ENCODE peak calls at places on chromosome X, in ten cellular contexts. J, T, E, D, R, C, K, O, S and X are unnamed samples.

GRCh38 chrX:108511721-108512120 is 72.1 kb downstream of the COL4A5 start:
- DNase-seq in J (no peak), T (peak; percentile 21), E (no peak), D (no peak), R (no peak), C (no peak), K (no peak), O (no peak), S (no peak), X (no peak)

GRCh38 chrX:100980608-100981497 is 11.3 kb downstream of the ARL13A start:
- DNase-seq in J (peak; percentile 31), T (peak; percentile 89), E (no peak), D (no peak), R (no peak), C (peak; percentile 80), K (peak; percentile 30), O (no peak), S (no peak), X (no peak)

GRCh38 chrX:9534686-9535085 is 69.8 kb downstream of the TBL1X start:
- DNase-seq in J (no peak), T (peak; percentile 62), E (peak; percentile 41), D (no peak), R (no peak), C (no peak), K (peak; percentile 73), O (no peak), S (peak; percentile 34), X (no peak)

GRCh38 chrX:109352121-109352556 is 129.7 kb downstream of the GUCY2F start:
- DNase-seq in J (no peak), T (no peak), E (no peak), D (no peak), R (no peak), C (no peak), K (peak; percentile 25), O (no peak), S (no peak), X (no peak)

GRCh38 chrX:6821730-6822129 is 286.8 kb upstream of the VCX3A start:
- DNase-seq in J (no peak), T (no peak), E (no peak), D (no peak), R (no peak), C (no peak), K (no peak), O (no peak), S (no peak), X (no peak)

GRCh38 chrX:49930046-49930445 is 7.7 kb downstream of the CLCN5 start:
- DNase-seq in J (no peak), T (peak; percentile 15), E (peak; percentile 40), D (no peak), R (no peak), C (peak; percentile 35), K (peak; percentile 67), O (no peak), S (no peak), X (no peak)

GRCh38 chrX:115423091-115423490 is 133.6 kb downstream of the LUZP4 start:
- DNase-seq in J (no peak), T (no peak), E (no peak), D (no peak), R (no peak), C (no peak), K (no peak), O (no peak), S (no peak), X (no peak)

GRCh38 chrX:106220177-106220576 is 52.1 kb downstream of the PWWP3B start:
- DNase-seq in J (no peak), T (no peak), E (no peak), D (no peak), R (no peak), C (no peak), K (no peak), O (no peak), S (no peak), X (no peak)

GRCh38 chrX:53930513-53931380 is 113.5 kb downstream of the PHF8 start:
- DNase-seq in J (no peak), T (peak; percentile 42), E (no peak), D (no peak), R (no peak), C (no peak), K (peak; percentile 42), O (no peak), S (no peak), X (no peak)

GRCh38 chrX:50333308-50333707 is 128.7 kb downstream of the CCNB3 start:
- DNase-seq in J (no peak), T (no peak), E (no peak), D (no peak), R (no peak), C (no peak), K (no peak), O (no peak), S (no peak), X (no peak)

GRCh38 chrX:72634321-72634720 is 61.7 kb upstream of the HDAC8 start:
- DNase-seq in J (no peak), T (no peak), E (no peak), D (no peak), R (no peak), C (peak; percentile 47), K (no peak), O (no peak), S (no peak), X (no peak)

GRCh38 chrX:97238632-97239031 is 354.9 kb downstream of the RPA4 start:
- DNase-seq in J (no peak), T (peak; percentile 58), E (no peak), D (no peak), R (no peak), C (peak; percentile 70), K (no peak), O (no peak), S (no peak), X (no peak)

GRCh38 chrX:134171661-134172587 is 65.1 kb upstream of the CCDC160 start:
- DNase-seq in J (peak; percentile 15), T (no peak), E (peak; percentile 1), D (peak; percentile 17), R (peak; percentile 22), C (peak; percentile 1), K (no peak), O (no peak), S (no peak), X (no peak)

GRCh38 chrX:119518371-119518770 is 46.8 kb downstream of the STEEP1 start:
- DNase-seq in J (no peak), T (no peak), E (no peak), D (no peak), R (no peak), C (no peak), K (no peak), O (no peak), S (no peak), X (no peak)

GRCh38 chrX:104432321-104432720 is 133.7 kb upstream of the IL1RAPL2 start:
- DNase-seq in J (no peak), T (no peak), E (no peak), D (no peak), R (no peak), C (peak; percentile 51), K (no peak), O (no peak), S (no peak), X (no peak)

GRCh38 chrX:13721819-13722527 is 12.4 kb downstream of the TRAPPC2 start:
- DNase-seq in J (no peak), T (peak; percentile 41), E (no peak), D (no peak), R (no peak), C (no peak), K (peak; percentile 23), O (no peak), S (no peak), X (no peak)